ENCODE peak calls at places on chromosomes 13 and 19, in five cellular contexts. One of them, this sample, is unnamed.

GRCh38 chr13:85969331-85969730 is 170.1 kb upstream of the SLITRK6 start:
- DNase-seq in heart left ventricle: no peak
- DNase-seq in NCI-H69: no peak
- DNase-seq in EH: no peak
- DNase-seq in stimulated activated CD4-positive, alpha-beta T cell treated with anti-CD3 and anti-CD28 coated beads, Interleukin-4, amount 100 ng/mL, for 24 hours: no peak
- DNase-seq in this sample: no peak

GRCh38 chr13:44758595-44759221 is 182.6 kb upstream of the TSC22D1 start:
- DNase-seq in heart left ventricle: no peak
- DNase-seq in stimulated activated CD4-positive, alpha-beta T cell treated with anti-CD3 and anti-CD28 coated beads, Interleukin-4, amount 100 ng/mL, for 24 hours: peak
- DNase-seq in EH: peak
- DNase-seq in NCI-H69: peak
- DNase-seq in this sample: peak

GRCh38 chr19:48628486-48629296 is 8.5 kb downstream of the DBP start:
- DNase-seq in NCI-H69: no peak
- DNase-seq in EH: no peak
- DNase-seq in heart left ventricle: no peak
- DNase-seq in stimulated activated CD4-positive, alpha-beta T cell treated with anti-CD3 and anti-CD28 coated beads, Interleukin-4, amount 100 ng/mL, for 24 hours: peak
- DNase-seq in this sample: no peak

GRCh38 chr13:101346161-101346560 is 70.1 kb downstream of the NALCN start:
- DNase-seq in EH: peak
- DNase-seq in heart left ventricle: no peak
- DNase-seq in NCI-H69: no peak
- DNase-seq in stimulated activated CD4-positive, alpha-beta T cell treated with anti-CD3 and anti-CD28 coated beads, Interleukin-4, amount 100 ng/mL, for 24 hours: no peak
- DNase-seq in this sample: no peak

GRCh38 chr13:113561417-113562084 is 23.0 kb upstream of the TFDP1 start:
- DNase-seq in NCI-H69: no peak
- DNase-seq in EH: no peak
- DNase-seq in stimulated activated CD4-positive, alpha-beta T cell treated with anti-CD3 and anti-CD28 coated beads, Interleukin-4, amount 100 ng/mL, for 24 hours: no peak
- DNase-seq in heart left ventricle: no peak
- DNase-seq in this sample: no peak

GRCh38 chr19:48558018-48558684 is 6.2 kb downstream of the SULT2B1 start:
- DNase-seq in stimulated activated CD4-positive, alpha-beta T cell treated with anti-CD3 and anti-CD28 coated beads, Interleukin-4, amount 100 ng/mL, for 24 hours: no peak
- DNase-seq in heart left ventricle: no peak
- DNase-seq in EH: peak
- DNase-seq in NCI-H69: no peak
- DNase-seq in this sample: peak

GRCh38 chr13:75946746-75947397 is 310.7 kb downstream of the LMO7 start:
- DNase-seq in heart left ventricle: no peak
- DNase-seq in stimulated activated CD4-positive, alpha-beta T cell treated with anti-CD3 and anti-CD28 coated beads, Interleukin-4, amount 100 ng/mL, for 24 hours: no peak
- DNase-seq in EH: no peak
- DNase-seq in NCI-H69: no peak
- DNase-seq in this sample: no peak

GRCh38 chr19:3343619-3344502 is 22.5 kb upstream of the NFIC start:
- DNase-seq in heart left ventricle: peak
- DNase-seq in NCI-H69: peak
- DNase-seq in EH: peak
- DNase-seq in stimulated activated CD4-positive, alpha-beta T cell treated with anti-CD3 and anti-CD28 coated beads, Interleukin-4, amount 100 ng/mL, for 24 hours: peak
- DNase-seq in this sample: peak

This sample was measured in iris pigment epithelial cell.